ENCODE peak calls at places on chromosome 4, in four cellular contexts. One of them, this sample, is unnamed. For H3K4me1, the result is how much of the 10 kb centered on the place peaks cover.

GRCh38 chr4:173237722-173238121 is 69.1 kb downstream of the GALNT7 start:
- DNase-seq in H1: no peak
- DNase-seq in transverse colon: no peak
- DNase-seq in uterus: no peak
- DNase-seq in this sample: no peak

GRCh38 chr4:6277935-6278800 is 8.5 kb downstream of the WFS1 start:
- DNase-seq in H1: no peak
- DNase-seq in uterus: no peak
- DNase-seq in transverse colon: no peak
- DNase-seq in this sample: no peak

GRCh38 chr4:12041828-12042227 is 613.1 kb upstream of the HS3ST1 start:
- DNase-seq in H1: no peak
- DNase-seq in transverse colon: no peak
- DNase-seq in uterus: no peak
- DNase-seq in this sample: no peak

GRCh38 chr4:40196260-40196659 is 571 bp upstream of the RHOH start:
- DNase-seq in transverse colon: no peak
- DNase-seq in H1: no peak
- DNase-seq in uterus: no peak
- DNase-seq in this sample: no peak

GRCh38 chr4:181030961-181031360 is 1212.2 kb upstream of the TENM3 start:
- DNase-seq in uterus: no peak
- DNase-seq in H1: no peak
- DNase-seq in transverse colon: no peak
- DNase-seq in this sample: no peak

GRCh38 chr4:107691378-107691777 is 28.7 kb downstream of the PAPSS1 start:
- DNase-seq in transverse colon: no peak
- DNase-seq in uterus: no peak
- DNase-seq in H1: no peak
- DNase-seq in this sample: no peak

GRCh38 chr4:105451346-105451745 is 22.5 kb downstream of the PPA2 start:
- DNase-seq in transverse colon: no peak
- DNase-seq in H1: no peak
- DNase-seq in uterus: no peak
- DNase-seq in this sample: no peak

GRCh38 chr4:22427676-22428075 is 88.2 kb downstream of the ADGRA3 start:
- DNase-seq in H1: no peak
- DNase-seq in uterus: no peak
- DNase-seq in transverse colon: no peak
- DNase-seq in this sample: no peak

GRCh38 chr4:86034616-86035015 is 325.2 kb downstream of the MAPK10 start:
- DNase-seq in H1: no peak
- DNase-seq in uterus: no peak
- DNase-seq in transverse colon: no peak
- DNase-seq in this sample: no peak

GRCh38 chr4:184459413-184459812 is 14.9 kb downstream of the IRF2 start:
- DNase-seq in transverse colon: no peak
- DNase-seq in uterus: no peak
- DNase-seq in H1: no peak
- DNase-seq in this sample: no peak

GRCh38 chr4:98601719-98602118 is 56.7 kb downstream of the TSPAN5 start:
- DNase-seq in H1: no peak
- DNase-seq in transverse colon: no peak
- DNase-seq in uterus: no peak
- DNase-seq in this sample: no peak

GRCh38 chr4:74044676-74045075 is 6.2 kb upstream of the CXCL3 start:
- DNase-seq in transverse colon: no peak
- DNase-seq in uterus: no peak
- DNase-seq in H1: no peak
- DNase-seq in this sample: no peak

GRCh38 chr4:88697588-88698329 is at the start of gene NAP1L5:
- DNase-seq in H1: peak
- DNase-seq in transverse colon: peak
- DNase-seq in uterus: peak
- DNase-seq in this sample: peak
- TF ChIP-seq POLR2A in H1: no peak
- TF ChIP-seq POLR2A in transverse colon: no peak
- TF ChIP-seq POLR2A in uterus: peak
- TF ChIP-seq POLR2A in this sample: peak

DNA sequence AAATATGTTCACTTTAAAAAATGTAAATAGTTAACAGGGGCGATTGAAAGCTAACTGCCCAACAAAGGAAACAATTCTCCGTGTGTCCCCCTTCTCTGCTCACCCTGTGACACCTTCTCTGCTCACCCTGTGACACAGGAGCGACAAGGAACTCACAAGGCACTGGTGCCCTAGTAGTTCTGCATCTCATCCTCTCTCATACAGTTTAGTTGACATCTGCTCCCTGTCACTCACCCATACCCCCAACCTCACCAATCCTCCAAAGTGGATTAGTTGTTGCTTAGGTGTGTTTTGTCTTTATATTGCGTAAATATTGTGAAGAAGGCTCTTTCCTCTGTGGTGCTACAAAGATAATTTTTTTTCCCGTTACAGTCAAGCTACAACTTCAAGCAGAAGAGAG is 46.4 kb downstream of the NUDT6 start:
- DNase-seq in uterus: no peak
- DNase-seq in transverse colon: no peak
- DNase-seq in H1: no peak
- DNase-seq in this sample: no peak
- H3K4me1 ChIP-seq in uterus: under half
- H3K4me1 ChIP-seq in transverse colon: under half
- H3K4me1 ChIP-seq in H1: under half
- H3K4me1 ChIP-seq in this sample: under half

DNA sequence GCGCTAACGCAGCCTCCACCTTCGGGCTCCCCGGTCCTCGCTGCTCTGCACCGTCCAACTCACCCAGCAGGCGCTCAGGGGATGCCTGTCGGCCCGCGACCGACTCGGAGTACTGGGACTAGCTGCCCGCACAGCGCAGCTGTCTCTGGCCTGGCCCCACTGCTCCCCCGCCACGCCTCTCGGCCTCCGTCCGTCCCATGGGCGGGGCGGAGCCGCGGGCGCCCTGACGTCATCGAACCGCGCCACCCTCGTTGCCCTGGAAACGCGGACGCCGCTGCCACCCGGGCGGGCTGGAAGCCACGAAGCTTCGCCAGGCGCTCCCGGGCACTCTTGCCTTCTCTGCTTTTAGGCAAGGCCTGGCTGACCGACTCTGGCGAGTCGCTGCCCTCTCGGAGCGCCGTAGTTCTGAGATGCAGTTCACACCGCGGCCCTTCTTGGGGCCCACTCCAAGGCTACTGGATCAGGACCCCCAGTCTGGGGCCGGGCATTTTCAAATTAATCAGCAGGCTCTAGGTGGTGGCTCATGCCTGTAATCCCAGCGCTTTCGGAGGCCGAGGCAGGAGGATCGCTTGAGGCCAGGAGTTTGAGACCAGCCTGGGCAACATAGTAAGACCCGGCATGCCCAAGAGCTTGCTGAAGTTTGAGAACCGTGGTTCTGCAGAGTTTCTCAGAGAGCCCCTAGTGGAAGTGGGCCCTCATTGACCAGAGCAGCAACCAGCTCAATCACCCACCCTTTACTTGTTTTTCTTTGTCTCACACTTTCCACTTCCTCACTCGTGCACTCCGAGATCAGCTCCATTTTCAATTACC is 12.0 kb downstream of the ACOX3 start:
- DNase-seq in transverse colon: peak
- DNase-seq in H1: peak
- DNase-seq in uterus: peak
- DNase-seq in this sample: peak
- TF ChIP-seq POLR2A in transverse colon: peak
- TF ChIP-seq POLR2A in H1: no peak
- TF ChIP-seq POLR2A in uterus: peak
- TF ChIP-seq POLR2A in this sample: peak

GRCh38 chr4:15024386-15024785 is 22.1 kb downstream of the CPEB2 start:
- DNase-seq in H1: no peak
- DNase-seq in uterus: no peak
- DNase-seq in transverse colon: no peak
- DNase-seq in this sample: no peak

GRCh38 chr4:15020502-15021286 is 18.4 kb downstream of the CPEB2 start:
- DNase-seq in uterus: no peak
- DNase-seq in H1: no peak
- DNase-seq in transverse colon: no peak
- DNase-seq in this sample: no peak

GRCh38 chr4:15021301-15021700 is 19.0 kb downstream of the CPEB2 start:
- DNase-seq in H1: no peak
- DNase-seq in transverse colon: no peak
- DNase-seq in uterus: no peak
- DNase-seq in this sample: no peak

GRCh38 chr4:15018389-15018788 is 16.1 kb downstream of the CPEB2 start:
- DNase-seq in uterus: no peak
- DNase-seq in H1: no peak
- DNase-seq in transverse colon: no peak
- DNase-seq in this sample: no peak

DNA sequence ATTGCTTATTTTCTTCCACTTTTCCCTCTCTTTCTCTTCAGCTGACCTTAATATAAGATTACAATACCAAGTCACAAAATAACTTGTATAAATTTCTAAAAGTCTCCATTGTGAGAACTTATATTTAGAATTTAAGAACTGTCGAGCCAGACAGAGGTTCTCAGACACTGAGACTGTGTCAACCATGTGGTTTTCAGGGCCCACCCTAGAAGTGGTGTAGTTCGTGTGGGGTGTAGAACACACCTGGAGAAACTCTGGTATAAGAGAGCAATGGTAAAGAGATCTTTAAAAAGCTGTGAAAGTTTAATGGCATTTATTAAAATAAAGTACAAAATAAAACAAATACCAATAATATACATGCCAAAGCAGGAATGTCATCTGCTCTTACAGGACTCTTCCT is 19.7 kb downstream of the CPEB2 start:
- DNase-seq in H1: no peak
- DNase-seq in uterus: no peak
- DNase-seq in transverse colon: no peak
- DNase-seq in this sample: no peak
- H3K4me1 ChIP-seq in H1: under half
- H3K4me1 ChIP-seq in uterus: under half
- H3K4me1 ChIP-seq in transverse colon: under half
- H3K4me1 ChIP-seq in this sample: under half

GRCh38 chr4:81030617-81031388 is at the start of gene BMP3:
- DNase-seq in transverse colon: peak
- DNase-seq in H1: peak
- DNase-seq in uterus: no peak
- DNase-seq in this sample: no peak
- TF ChIP-seq POLR2A in transverse colon: peak
- TF ChIP-seq POLR2A in H1: no peak
- TF ChIP-seq POLR2A in uterus: no peak
- TF ChIP-seq POLR2A in this sample: no peak

DNA sequence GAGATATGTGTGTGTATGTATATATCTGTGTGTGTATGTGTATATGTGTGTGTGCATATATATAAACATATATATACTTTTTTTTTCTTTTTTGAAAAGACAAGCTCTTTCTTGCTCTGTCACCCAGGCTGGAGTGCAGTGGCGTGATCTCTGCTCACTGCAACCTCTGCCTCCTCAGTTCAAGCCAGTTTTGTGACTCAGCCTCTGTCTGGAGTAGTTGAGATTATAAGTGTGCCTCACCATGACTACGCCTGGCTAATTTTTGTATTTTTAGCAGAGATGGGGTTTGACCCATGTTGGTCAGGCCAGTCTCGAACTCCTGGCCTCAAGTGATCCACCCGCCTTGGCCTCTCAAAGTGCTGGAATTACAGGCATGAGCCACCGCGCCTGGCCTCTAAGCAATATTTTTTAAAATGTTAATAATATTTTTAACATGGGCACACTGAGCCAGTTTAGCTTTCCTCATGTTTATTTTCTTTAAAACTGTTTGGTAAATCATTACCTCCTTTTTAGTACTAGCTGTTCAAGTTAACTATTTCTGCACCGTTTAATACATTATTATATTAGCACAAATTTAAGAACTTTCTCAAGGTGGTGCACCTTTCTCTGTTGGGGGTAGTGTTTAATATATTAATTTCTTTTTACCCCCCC is 33.3 kb downstream of the BBS12 start:
- DNase-seq in H1: no peak
- DNase-seq in transverse colon: no peak
- DNase-seq in uterus: no peak
- DNase-seq in this sample: no peak
- H3K4me1 ChIP-seq in H1: under half
- H3K4me1 ChIP-seq in transverse colon: under half
- H3K4me1 ChIP-seq in uterus: under half
- H3K4me1 ChIP-seq in this sample: under half